ENCODE peak calls at places on chromosomes 7 and 10, in seven cellular contexts. One of them, this sample, is unnamed.

GRCh38 chr10:70302292-70302691 is 18.5 kb upstream of the NPFFR1 start:
- DNase-seq in D721Med: no peak
- DNase-seq in fibroblast of lung: peak
- DNase-seq in astrocyte of the spinal cord: no peak
- DNase-seq in colonic mucosa: no peak
- DNase-seq in endothelial cell of umbilical vein: no peak
- DNase-seq in bronchial epithelial cell: no peak
- DNase-seq in this sample: peak

GRCh38 chr10:132509506-132510173 is 27.9 kb upstream of the INPP5A start:
- DNase-seq in D721Med: no peak
- DNase-seq in fibroblast of lung: no peak
- DNase-seq in astrocyte of the spinal cord: no peak
- DNase-seq in colonic mucosa: no peak
- DNase-seq in endothelial cell of umbilical vein: no peak
- DNase-seq in bronchial epithelial cell: no peak
- DNase-seq in this sample: no peak

GRCh38 chr7:25116621-25117020 is 8.4 kb downstream of the CYCS start:
- DNase-seq in D721Med: no peak
- DNase-seq in fibroblast of lung: no peak
- DNase-seq in astrocyte of the spinal cord: no peak
- DNase-seq in colonic mucosa: no peak
- DNase-seq in endothelial cell of umbilical vein: no peak
- DNase-seq in bronchial epithelial cell: no peak
- DNase-seq in this sample: no peak

GRCh38 chr10:8489823-8490222 is 435.3 kb downstream of the GATA3 start:
- DNase-seq in D721Med: no peak
- DNase-seq in fibroblast of lung: no peak
- DNase-seq in astrocyte of the spinal cord: no peak
- DNase-seq in colonic mucosa: no peak
- DNase-seq in endothelial cell of umbilical vein: no peak
- DNase-seq in bronchial epithelial cell: no peak
- DNase-seq in this sample: no peak

GRCh38 chr7:101558742-101559325 is 70.3 kb downstream of the MYL10 start:
- DNase-seq in D721Med: no peak
- DNase-seq in fibroblast of lung: no peak
- DNase-seq in astrocyte of the spinal cord: no peak
- DNase-seq in colonic mucosa: no peak
- DNase-seq in endothelial cell of umbilical vein: no peak
- DNase-seq in bronchial epithelial cell: no peak
- DNase-seq in this sample: no peak

GRCh38 chr7:65251851-65252620 is 121.6 kb upstream of the ZNF92 start:
- DNase-seq in D721Med: peak
- DNase-seq in fibroblast of lung: peak
- DNase-seq in astrocyte of the spinal cord: peak
- DNase-seq in colonic mucosa: peak
- DNase-seq in endothelial cell of umbilical vein: peak
- DNase-seq in bronchial epithelial cell: peak
- DNase-seq in this sample: peak

GRCh38 chr7:147053761-147054160 is 937.2 kb downstream of the CNTNAP2 start:
- DNase-seq in D721Med: no peak
- DNase-seq in fibroblast of lung: no peak
- DNase-seq in astrocyte of the spinal cord: no peak
- DNase-seq in colonic mucosa: no peak
- DNase-seq in endothelial cell of umbilical vein: no peak
- DNase-seq in bronchial epithelial cell: no peak
- DNase-seq in this sample: no peak

GRCh38 chr7:91408388-91409154 is 144.3 kb downstream of the FZD1 start:
- DNase-seq in D721Med: no peak
- DNase-seq in fibroblast of lung: no peak
- DNase-seq in astrocyte of the spinal cord: no peak
- DNase-seq in colonic mucosa: no peak
- DNase-seq in endothelial cell of umbilical vein: no peak
- DNase-seq in bronchial epithelial cell: no peak
- DNase-seq in this sample: no peak

GRCh38 chr10:9274206-9274755 is 1219.8 kb downstream of the GATA3 start:
- DNase-seq in D721Med: no peak
- DNase-seq in fibroblast of lung: no peak
- DNase-seq in astrocyte of the spinal cord: no peak
- DNase-seq in colonic mucosa: no peak
- DNase-seq in endothelial cell of umbilical vein: no peak
- DNase-seq in bronchial epithelial cell: no peak
- DNase-seq in this sample: no peak

GRCh38 chr10:124063736-124064135 is 29.7 kb downstream of the CHST15 start:
- DNase-seq in D721Med: no peak
- DNase-seq in fibroblast of lung: peak
- DNase-seq in astrocyte of the spinal cord: peak
- DNase-seq in colonic mucosa: no peak
- DNase-seq in endothelial cell of umbilical vein: peak
- DNase-seq in bronchial epithelial cell: peak
- DNase-seq in this sample: no peak

GRCh38 chr7:4700577-4701235 is 18.6 kb downstream of the FOXK1 start:
- DNase-seq in D721Med: no peak
- DNase-seq in fibroblast of lung: peak
- DNase-seq in astrocyte of the spinal cord: peak
- DNase-seq in colonic mucosa: no peak
- DNase-seq in endothelial cell of umbilical vein: peak
- DNase-seq in bronchial epithelial cell: peak
- DNase-seq in this sample: no peak

GRCh38 chr7:158512869-158513268 is 74.8 kb downstream of the PTPRN2 start:
- DNase-seq in D721Med: no peak
- DNase-seq in fibroblast of lung: no peak
- DNase-seq in astrocyte of the spinal cord: no peak
- DNase-seq in colonic mucosa: no peak
- DNase-seq in endothelial cell of umbilical vein: no peak
- DNase-seq in bronchial epithelial cell: no peak
- DNase-seq in this sample: no peak

GRCh38 chr7:98733036-98733435 is 116.0 kb downstream of the NPTX2 start:
- DNase-seq in D721Med: no peak
- DNase-seq in fibroblast of lung: peak
- DNase-seq in astrocyte of the spinal cord: no peak
- DNase-seq in colonic mucosa: peak
- DNase-seq in endothelial cell of umbilical vein: no peak
- DNase-seq in bronchial epithelial cell: peak
- DNase-seq in this sample: no peak

GRCh38 chr7:55085511-55086412 is 66.9 kb downstream of the EGFR start:
- DNase-seq in D721Med: no peak
- DNase-seq in fibroblast of lung: no peak
- DNase-seq in astrocyte of the spinal cord: no peak
- DNase-seq in colonic mucosa: no peak
- DNase-seq in endothelial cell of umbilical vein: no peak
- DNase-seq in bronchial epithelial cell: no peak
- DNase-seq in this sample: no peak

GRCh38 chr7:26642416-26642815 is 222.0 kb downstream of the SKAP2 start:
- DNase-seq in D721Med: no peak
- DNase-seq in fibroblast of lung: no peak
- DNase-seq in astrocyte of the spinal cord: no peak
- DNase-seq in colonic mucosa: no peak
- DNase-seq in endothelial cell of umbilical vein: no peak
- DNase-seq in bronchial epithelial cell: no peak
- DNase-seq in this sample: no peak

GRCh38 chr10:132676193-132676891 is 109.6 kb downstream of the NKX6-2 start:
- DNase-seq in D721Med: no peak
- DNase-seq in fibroblast of lung: no peak
- DNase-seq in astrocyte of the spinal cord: no peak
- DNase-seq in colonic mucosa: no peak
- DNase-seq in endothelial cell of umbilical vein: no peak
- DNase-seq in bronchial epithelial cell: no peak
- DNase-seq in this sample: no peak

GRCh38 chr7:82234457-82235049 is 209.0 kb downstream of the CACNA2D1 start:
- DNase-seq in D721Med: no peak
- DNase-seq in fibroblast of lung: peak
- DNase-seq in astrocyte of the spinal cord: peak
- DNase-seq in colonic mucosa: no peak
- DNase-seq in endothelial cell of umbilical vein: peak
- DNase-seq in bronchial epithelial cell: peak
- DNase-seq in this sample: no peak

GRCh38 chr7:134613623-134614347 is 32.9 kb upstream of the BPGM start:
- DNase-seq in D721Med: no peak
- DNase-seq in fibroblast of lung: peak
- DNase-seq in astrocyte of the spinal cord: peak
- DNase-seq in colonic mucosa: no peak
- DNase-seq in endothelial cell of umbilical vein: peak
- DNase-seq in bronchial epithelial cell: peak
- DNase-seq in this sample: no peak

GRCh38 chr7:90595801-90596683 is at the start of gene CDK14:
- DNase-seq in D721Med: peak
- DNase-seq in fibroblast of lung: peak
- DNase-seq in astrocyte of the spinal cord: peak
- DNase-seq in colonic mucosa: peak
- DNase-seq in endothelial cell of umbilical vein: peak
- DNase-seq in bronchial epithelial cell: no peak
- DNase-seq in this sample: peak

GRCh38 chr7:17584822-17585221 is 286.4 kb downstream of the AHR start:
- DNase-seq in D721Med: no peak
- DNase-seq in fibroblast of lung: peak
- DNase-seq in astrocyte of the spinal cord: peak
- DNase-seq in colonic mucosa: no peak
- DNase-seq in endothelial cell of umbilical vein: no peak
- DNase-seq in bronchial epithelial cell: peak
- DNase-seq in this sample: no peak

GRCh38 chr10:78321500-78321899 is 287.8 kb downstream of the RPS24 start:
- DNase-seq in D721Med: no peak
- DNase-seq in fibroblast of lung: no peak
- DNase-seq in astrocyte of the spinal cord: no peak
- DNase-seq in colonic mucosa: no peak
- DNase-seq in endothelial cell of umbilical vein: no peak
- DNase-seq in bronchial epithelial cell: no peak
- DNase-seq in this sample: no peak

GRCh38 chr7:151626422-151627115 is 106.9 kb upstream of the RHEB start:
- DNase-seq in D721Med: no peak
- DNase-seq in fibroblast of lung: peak
- DNase-seq in astrocyte of the spinal cord: peak
- DNase-seq in colonic mucosa: peak
- DNase-seq in endothelial cell of umbilical vein: no peak
- DNase-seq in bronchial epithelial cell: peak
- DNase-seq in this sample: peak

DNA sequence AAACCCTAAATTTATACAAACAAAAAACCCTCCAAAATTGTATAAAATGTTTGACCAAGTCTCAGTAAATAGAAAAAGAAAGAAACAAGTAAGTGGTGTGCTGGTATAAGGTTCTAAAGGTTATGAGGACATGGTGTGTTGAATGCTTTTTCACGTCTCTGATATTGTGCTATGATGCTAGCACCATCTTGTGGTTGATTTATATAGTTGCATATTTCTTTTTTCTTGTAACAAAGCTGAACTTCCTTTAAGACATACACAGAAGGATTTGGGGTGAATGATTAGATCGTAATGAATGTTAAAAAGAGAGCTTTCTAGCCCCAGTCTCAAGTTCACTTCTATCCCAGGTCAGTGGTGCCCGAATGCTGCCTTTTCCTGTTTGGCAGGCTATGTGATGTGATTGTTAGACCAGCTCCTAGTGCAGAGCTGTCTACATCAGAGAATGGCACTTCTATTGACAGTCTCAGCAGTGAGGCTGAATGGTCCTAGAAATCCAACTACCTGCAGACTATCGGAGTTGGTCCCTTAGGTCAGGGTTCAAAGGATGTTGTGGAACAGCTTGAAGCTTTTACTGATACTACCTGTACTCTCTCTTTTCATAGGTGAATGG is 25.0 kb downstream of the VTI1A start:
- DNase-seq in D721Med: peak
- DNase-seq in fibroblast of lung: peak
- DNase-seq in astrocyte of the spinal cord: peak
- DNase-seq in colonic mucosa: no peak
- DNase-seq in endothelial cell of umbilical vein: peak
- DNase-seq in bronchial epithelial cell: peak
- DNase-seq in this sample: no peak
- TF ChIP-seq CTCF in D721Med: peak
- TF ChIP-seq CTCF in fibroblast of lung: peak
- TF ChIP-seq CTCF in astrocyte of the spinal cord: peak
- TF ChIP-seq CTCF in colonic mucosa: peak
- TF ChIP-seq CTCF in endothelial cell of umbilical vein: peak
- TF ChIP-seq CTCF in bronchial epithelial cell: peak
- TF ChIP-seq CTCF in this sample: peak

GRCh38 chr10:117107280-117107679 is 30.8 kb downstream of the VAX1 start:
- DNase-seq in D721Med: no peak
- DNase-seq in fibroblast of lung: no peak
- DNase-seq in astrocyte of the spinal cord: no peak
- DNase-seq in colonic mucosa: no peak
- DNase-seq in endothelial cell of umbilical vein: no peak
- DNase-seq in bronchial epithelial cell: no peak
- DNase-seq in this sample: no peak

GRCh38 chr10:117112220-117112619 is 25.9 kb downstream of the VAX1 start:
- DNase-seq in D721Med: no peak
- DNase-seq in fibroblast of lung: no peak
- DNase-seq in astrocyte of the spinal cord: no peak
- DNase-seq in colonic mucosa: no peak
- DNase-seq in endothelial cell of umbilical vein: no peak
- DNase-seq in bronchial epithelial cell: no peak
- DNase-seq in this sample: no peak
- TF ChIP-seq CTCF in D721Med: peak
- TF ChIP-seq CTCF in fibroblast of lung: no peak
- TF ChIP-seq CTCF in astrocyte of the spinal cord: peak
- TF ChIP-seq CTCF in colonic mucosa: no peak
- TF ChIP-seq CTCF in endothelial cell of umbilical vein: peak
- TF ChIP-seq CTCF in bronchial epithelial cell: peak
- TF ChIP-seq CTCF in this sample: no peak

GRCh38 chr10:101216631-101217425 is 12.4 kb downstream of the LBX1 start:
- DNase-seq in D721Med: no peak
- DNase-seq in fibroblast of lung: no peak
- DNase-seq in astrocyte of the spinal cord: no peak
- DNase-seq in colonic mucosa: no peak
- DNase-seq in endothelial cell of umbilical vein: no peak
- DNase-seq in bronchial epithelial cell: no peak
- DNase-seq in this sample: no peak

GRCh38 chr10:101219137-101219945 is 9.9 kb downstream of the LBX1 start:
- DNase-seq in D721Med: no peak
- DNase-seq in fibroblast of lung: no peak
- DNase-seq in astrocyte of the spinal cord: no peak
- DNase-seq in colonic mucosa: no peak
- DNase-seq in endothelial cell of umbilical vein: no peak
- DNase-seq in bronchial epithelial cell: no peak
- DNase-seq in this sample: no peak

GRCh38 chr10:101218423-101219136 is 10.7 kb downstream of the LBX1 start:
- DNase-seq in D721Med: no peak
- DNase-seq in fibroblast of lung: no peak
- DNase-seq in astrocyte of the spinal cord: no peak
- DNase-seq in colonic mucosa: no peak
- DNase-seq in endothelial cell of umbilical vein: no peak
- DNase-seq in bronchial epithelial cell: no peak
- DNase-seq in this sample: no peak

GRCh38 chr10:101216207-101216607 is 13.1 kb downstream of the LBX1 start:
- DNase-seq in D721Med: no peak
- DNase-seq in fibroblast of lung: no peak
- DNase-seq in astrocyte of the spinal cord: no peak
- DNase-seq in colonic mucosa: no peak
- DNase-seq in endothelial cell of umbilical vein: no peak
- DNase-seq in bronchial epithelial cell: no peak
- DNase-seq in this sample: no peak

GRCh38 chr10:101217450-101218281 is 11.6 kb downstream of the LBX1 start:
- DNase-seq in D721Med: peak
- DNase-seq in fibroblast of lung: peak
- DNase-seq in astrocyte of the spinal cord: no peak
- DNase-seq in colonic mucosa: no peak
- DNase-seq in endothelial cell of umbilical vein: peak
- DNase-seq in bronchial epithelial cell: no peak
- DNase-seq in this sample: peak
- TF ChIP-seq CTCF in D721Med: peak
- TF ChIP-seq CTCF in fibroblast of lung: peak
- TF ChIP-seq CTCF in astrocyte of the spinal cord: peak
- TF ChIP-seq CTCF in colonic mucosa: no peak
- TF ChIP-seq CTCF in endothelial cell of umbilical vein: peak
- TF ChIP-seq CTCF in bronchial epithelial cell: peak
- TF ChIP-seq CTCF in this sample: no peak

GRCh38 chr10:72096115-72097000 is 8.0 kb upstream of the SPOCK2 start:
- DNase-seq in D721Med: no peak
- DNase-seq in fibroblast of lung: peak
- DNase-seq in astrocyte of the spinal cord: peak
- DNase-seq in colonic mucosa: no peak
- DNase-seq in endothelial cell of umbilical vein: peak
- DNase-seq in bronchial epithelial cell: no peak
- DNase-seq in this sample: no peak
- TF ChIP-seq CTCF in D721Med: no peak
- TF ChIP-seq CTCF in fibroblast of lung: no peak
- TF ChIP-seq CTCF in astrocyte of the spinal cord: peak
- TF ChIP-seq CTCF in colonic mucosa: no peak
- TF ChIP-seq CTCF in endothelial cell of umbilical vein: no peak
- TF ChIP-seq CTCF in bronchial epithelial cell: no peak
- TF ChIP-seq CTCF in this sample: no peak

This sample was measured in mucosa of descending colon.